ENCODE peak calls at places on chromosomes 2 and 18, in five cellular contexts. Y, K, W, A and B are unnamed samples.

GRCh38 chr18:25180974-25181373 is 171.0 kb downstream of the ZNF521 start:
- DNase-seq in Y (no peak), K (no peak), W (no peak), A (no peak), B (no peak)

GRCh38 chr2:101467306-101467705 is 7.6 kb downstream of the RFX8 start:
- DNase-seq in Y (peak), K (no peak), W (no peak), A (no peak), B (no peak)

GRCh38 chr18:46555724-46556123 is 101.3 kb downstream of the LOXHD1 start:
- DNase-seq in Y (no peak), K (no peak), W (no peak), A (no peak), B (peak)

GRCh38 chr2:62215306-62216064 is 19.6 kb downstream of the B3GNT2 start:
- DNase-seq in Y (no peak), K (no peak), W (no peak), A (no peak), B (no peak)

GRCh38 chr2:143246815-143247744 is 117.9 kb downstream of the ARHGAP15 start:
- DNase-seq in Y (no peak), K (peak), W (peak), A (no peak), B (no peak)

GRCh38 chr18:78861706-78862105 is 117.9 kb upstream of the SALL3 start:
- DNase-seq in Y (no peak), K (no peak), W (no peak), A (no peak), B (no peak)

GRCh38 chr2:216632952-216633615 is at the start of gene IGFBP2:
- DNase-seq in Y (peak), K (no peak), W (no peak), A (no peak), B (no peak)

GRCh38 chr2:131413785-131414184 is 49.8 kb upstream of the RAB6D start:
- DNase-seq in Y (no peak), K (no peak), W (no peak), A (no peak), B (no peak)

DNA sequence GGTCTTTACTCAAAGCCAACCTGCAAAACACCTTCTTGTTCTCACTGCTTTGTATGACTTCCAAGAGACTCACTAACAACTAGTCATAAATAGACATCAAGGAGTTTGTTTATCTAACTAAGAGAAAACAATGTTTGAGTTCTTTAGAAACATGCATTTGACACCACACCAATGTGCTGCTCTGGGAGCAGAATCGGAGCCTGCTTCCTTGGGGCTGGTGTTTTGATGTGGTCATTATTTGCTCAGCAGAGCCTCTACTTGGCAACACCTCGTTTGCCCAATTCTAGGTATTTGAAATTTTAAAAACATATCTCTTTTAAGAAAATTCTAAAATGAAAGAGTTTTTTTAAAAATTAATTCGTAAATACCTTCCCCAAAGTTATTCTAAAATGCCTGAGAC is 167.5 kb downstream of the BCL2 start:
- DNase-seq in Y (no peak), K (no peak), W (peak), A (no peak), B (no peak)
- H3K4me3 ChIP-seq in Y (no peak), K (no peak), W (no peak), A (no peak), B (no peak)

GRCh38 chr2:170218931-170219330 is 41.0 kb downstream of the MYO3B start:
- DNase-seq in Y (no peak), K (no peak), W (no peak), A (no peak), B (no peak)

GRCh38 chr2:170222298-170222697 is 44.4 kb downstream of the MYO3B start:
- DNase-seq in Y (peak), K (no peak), W (no peak), A (no peak), B (peak)

GRCh38 chr2:170224692-170225091 is 46.7 kb downstream of the MYO3B start:
- DNase-seq in Y (no peak), K (no peak), W (no peak), A (no peak), B (no peak)

GRCh38 chr2:170222842-170223241 is 44.9 kb downstream of the MYO3B start:
- DNase-seq in Y (no peak), K (no peak), W (no peak), A (no peak), B (no peak)

GRCh38 chr2:170221317-170222288 is 43.7 kb downstream of the MYO3B start:
- DNase-seq in Y (peak), K (no peak), W (no peak), A (no peak), B (peak)
- H3K4me3 ChIP-seq in Y (no peak), K (no peak), W (no peak), A (no peak), B (no peak)

GRCh38 chr2:210539035-210539434 is 17.4 kb upstream of the CPS1 start:
- DNase-seq in Y (no peak), K (no peak), W (no peak), A (no peak), B (no peak)

GRCh38 chr2:210540471-210541257 is 15.7 kb upstream of the CPS1 start:
- DNase-seq in Y (no peak), K (no peak), W (no peak), A (no peak), B (no peak)

GRCh38 chr2:210539578-210540416 is 16.6 kb upstream of the CPS1 start:
- DNase-seq in Y (no peak), K (no peak), W (no peak), A (no peak), B (no peak)

GRCh38 chr2:210544191-210544590 is 12.2 kb upstream of the CPS1 start:
- DNase-seq in Y (no peak), K (no peak), W (no peak), A (no peak), B (no peak)

GRCh38 chr2:210541280-210541902 is 15.0 kb upstream of the CPS1 start:
- DNase-seq in Y (no peak), K (no peak), W (no peak), A (no peak), B (no peak)
- H3K4me3 ChIP-seq in Y (no peak), K (no peak), W (no peak), A (no peak), B (no peak)

GRCh38 chr2:222291485-222291841 is 7.3 kb downstream of the PAX3 start:
- DNase-seq in Y (no peak), K (no peak), W (no peak), A (no peak), B (no peak)

GRCh38 chr2:222293660-222294630 is 4.9 kb downstream of the PAX3 start:
- DNase-seq in Y (no peak), K (no peak), W (no peak), A (no peak), B (no peak)

GRCh38 chr2:222290691-222291484 is 7.9 kb downstream of the PAX3 start:
- DNase-seq in Y (peak), K (no peak), W (no peak), A (no peak), B (no peak)

GRCh38 chr2:222292738-222293134 is 6.1 kb downstream of the PAX3 start:
- DNase-seq in Y (peak), K (no peak), W (no peak), A (no peak), B (no peak)

GRCh38 chr2:222292113-222292737 is 6.6 kb downstream of the PAX3 start:
- DNase-seq in Y (peak), K (no peak), W (no peak), A (no peak), B (no peak)
- H3K4me3 ChIP-seq in Y (peak), K (no peak), W (no peak), A (no peak), B (no peak)

GRCh38 chr2:221567231-221567760 is 4.8 kb downstream of the EPHA4 start:
- DNase-seq in Y (no peak), K (no peak), W (no peak), A (no peak), B (peak)
- H3K4me3 ChIP-seq in Y (no peak), K (no peak), W (no peak), A (no peak), B (no peak)

DNA sequence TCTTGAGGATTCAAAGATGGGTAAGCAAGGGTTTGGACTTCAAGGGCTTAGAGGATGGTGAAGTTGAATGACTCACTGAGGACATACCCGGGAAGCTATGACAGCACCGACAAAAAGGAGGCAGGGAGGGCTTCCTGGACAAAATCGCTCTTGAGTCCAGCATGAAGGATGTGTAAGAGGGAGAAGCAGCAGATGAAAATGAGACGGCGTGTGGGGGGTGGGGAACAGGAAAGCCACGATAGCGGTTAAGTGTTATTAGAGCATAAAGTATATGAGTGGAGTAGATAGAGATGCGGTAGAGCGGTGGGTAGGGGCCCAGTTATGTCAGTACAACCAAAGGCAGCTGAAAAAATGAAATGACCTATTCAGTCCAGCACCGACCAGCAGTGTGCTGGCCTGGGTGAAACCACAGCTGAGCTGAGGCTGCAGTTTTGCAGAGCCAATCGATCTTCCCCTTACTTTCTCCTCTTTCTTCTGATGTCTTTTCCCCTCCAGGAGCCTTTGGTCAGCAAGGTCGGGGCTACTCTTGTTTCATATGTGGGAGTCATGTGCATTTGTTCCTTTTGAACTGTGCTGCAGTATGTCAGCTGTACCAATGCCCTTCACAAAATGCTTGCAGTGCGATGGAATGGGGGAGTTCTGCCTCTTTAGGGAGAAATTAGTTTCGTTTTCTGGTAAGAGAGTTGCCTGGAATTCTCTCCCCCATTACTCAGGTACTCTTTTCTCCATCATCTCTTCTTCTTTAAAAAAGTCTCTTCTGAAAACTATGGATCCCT is 2.0 kb upstream of the THUMPD2 start:
- DNase-seq in Y (peak), K (no peak), W (no peak), A (no peak), B (no peak)
- H3K4me3 ChIP-seq in Y (no peak), K (no peak), W (no peak), A (no peak), B (peak)